ENCODE peak calls at places on chromosome 2, in nine cellular contexts. X is sigmoid colon; V is uterus; F is keratinocyte; W is transverse colon; T is heart left ventricle; M is heart right ventricle; K is mucosa of descending colon; J is CD8-positive, alpha-beta T cell. C is an unnamed sample. For H3K4me1, the result is how much of the 10 kb centered on the place peaks cover.

GRCh38 chr2:239150125-239151011 is 250.5 kb downstream of the HDAC4 start:
- DNase-seq in X (peak), V (no peak), F (no peak), W (no peak), T (no peak), M (no peak), K (peak), J (no peak), C (no peak)

GRCh38 chr2:36408198-36408703 is 52.7 kb downstream of the CRIM1 start:
- DNase-seq in X (no peak), V (no peak), F (no peak), W (no peak), T (peak), M (peak), K (no peak), J (no peak), C (no peak)

GRCh38 chr2:172251231-172251630 is 148.5 kb upstream of the DLX2 start:
- DNase-seq in X (no peak), V (no peak), F (no peak), W (no peak), T (no peak), M (no peak), K (no peak), J (no peak), C (no peak)

GRCh38 chr2:140580799-140581198 is 1550.0 kb downstream of the LRP1B start:
- DNase-seq in X (no peak), V (no peak), F (no peak), W (no peak), T (no peak), M (no peak), K (no peak), J (no peak), C (no peak)

GRCh38 chr2:55493220-55493619 is 26.3 kb upstream of the CFAP36 start:
- DNase-seq in X (no peak), V (no peak), F (peak), W (no peak), T (no peak), M (no peak), K (no peak), J (no peak), C (no peak)

GRCh38 chr2:14803994-14804393 is 171.5 kb downstream of the LRATD1 start:
- DNase-seq in X (no peak), V (no peak), F (no peak), W (no peak), T (no peak), M (no peak), K (no peak), J (no peak), C (no peak)

GRCh38 chr2:60347781-60348180 is 205.7 kb downstream of the BCL11A start:
- DNase-seq in X (no peak), V (no peak), F (no peak), W (no peak), T (no peak), M (no peak), K (no peak), J (no peak), C (no peak)

GRCh38 chr2:1613078-1613445 is 131.3 kb downstream of the PXDN start:
- DNase-seq in X (no peak), V (no peak), F (no peak), W (no peak), T (no peak), M (no peak), K (no peak), J (no peak), C (no peak)

GRCh38 chr2:138094031-138094430 is 129.8 kb downstream of the HNMT start:
- DNase-seq in X (no peak), V (no peak), F (no peak), W (no peak), T (no peak), M (no peak), K (no peak), J (no peak), C (no peak)

GRCh38 chr2:121076885-121077549 is 208.0 kb downstream of the TFCP2L1 start:
- DNase-seq in X (no peak), V (no peak), F (no peak), W (peak), T (peak), M (peak), K (peak), J (peak), C (no peak)

GRCh38 chr2:7450188-7451156 is 533.3 kb downstream of the RNF144A start:
- DNase-seq in X (no peak), V (no peak), F (no peak), W (no peak), T (no peak), M (no peak), K (no peak), J (no peak), C (no peak)

GRCh38 chr2:196230051-196230450 is 58.7 kb upstream of the STK17B start:
- DNase-seq in X (no peak), V (no peak), F (no peak), W (peak), T (no peak), M (no peak), K (no peak), J (no peak), C (no peak)

GRCh38 chr2:196224767-196225166 is 53.4 kb upstream of the STK17B start:
- DNase-seq in X (no peak), V (no peak), F (no peak), W (no peak), T (no peak), M (no peak), K (no peak), J (no peak), C (no peak)

GRCh38 chr2:196225213-196225612 is 53.8 kb upstream of the STK17B start:
- DNase-seq in X (no peak), V (no peak), F (no peak), W (no peak), T (no peak), M (no peak), K (no peak), J (no peak), C (no peak)

GRCh38 chr2:196229013-196229412 is 57.6 kb upstream of the STK17B start:
- DNase-seq in X (no peak), V (no peak), F (no peak), W (no peak), T (no peak), M (no peak), K (no peak), J (no peak), C (no peak)

DNA sequence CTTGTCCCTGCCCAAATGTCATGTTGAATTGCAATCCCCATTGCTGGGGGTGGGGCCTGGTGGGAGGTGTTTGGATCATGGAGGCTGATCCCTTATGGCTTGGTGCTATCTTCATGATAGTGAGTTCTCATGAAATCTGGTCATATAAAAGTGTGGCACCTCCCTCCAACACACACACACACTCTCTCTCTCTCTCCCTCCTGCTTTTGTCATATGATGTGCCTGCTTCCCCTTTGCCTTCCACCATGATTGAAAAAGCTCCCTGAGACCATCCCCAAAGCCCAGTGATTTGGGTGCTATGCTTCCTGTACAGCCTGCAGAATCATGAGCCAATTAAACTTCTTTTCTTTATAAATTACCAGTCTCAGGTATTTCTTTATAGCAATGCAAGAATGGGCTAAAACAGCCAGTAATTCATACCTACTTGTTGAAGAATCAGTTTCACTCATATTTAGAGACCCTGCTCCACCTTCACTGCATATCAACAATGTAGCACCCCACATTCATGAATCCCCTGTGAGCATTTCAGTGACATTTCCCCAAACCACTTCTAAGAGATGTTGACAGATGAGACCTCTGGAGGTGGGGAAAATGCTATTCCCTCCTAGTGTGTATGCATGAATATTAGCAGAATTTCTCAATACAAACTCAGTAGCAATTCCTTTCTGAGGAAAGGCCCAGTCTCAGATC is 54.8 kb upstream of the STK17B start:
- DNase-seq in X (no peak), V (no peak), F (no peak), W (no peak), T (no peak), M (no peak), K (no peak), J (no peak), C (no peak)
- H3K4me1 ChIP-seq in X (under half), V (under half), F (under half), W (under half), T (under half), M (under half), K (under half), J (half or more), C (under half)

GRCh38 chr2:168700615-168701245 is 101.7 kb upstream of the NOSTRIN start:
- DNase-seq in X (no peak), V (no peak), F (no peak), W (peak), T (no peak), M (no peak), K (no peak), J (no peak), C (no peak)

GRCh38 chr2:168694876-168695275 is 107.6 kb upstream of the NOSTRIN start:
- DNase-seq in X (no peak), V (no peak), F (no peak), W (no peak), T (no peak), M (no peak), K (no peak), J (no peak), C (no peak)

GRCh38 chr2:168698959-168699358 is 103.5 kb upstream of the NOSTRIN start:
- DNase-seq in X (peak), V (no peak), F (no peak), W (no peak), T (no peak), M (no peak), K (no peak), J (no peak), C (no peak)

GRCh38 chr2:168699834-168700417 is 102.5 kb upstream of the NOSTRIN start:
- DNase-seq in X (peak), V (peak), F (no peak), W (peak), T (peak), M (peak), K (peak), J (no peak), C (no peak)

GRCh38 chr2:168697668-168698121 is 104.7 kb upstream of the NOSTRIN start:
- DNase-seq in X (no peak), V (no peak), F (no peak), W (peak), T (no peak), M (no peak), K (peak), J (no peak), C (no peak)
- TF ChIP-seq CTCF in X (no peak), V (no peak), F (no peak), W (no peak), T (no peak), M (no peak), K (no peak), J (no peak), C (no peak)

GRCh38 chr2:229900012-229900411 is 21.8 kb downstream of the TRIP12 start:
- DNase-seq in X (no peak), V (no peak), F (no peak), W (no peak), T (no peak), M (no peak), K (no peak), J (no peak), C (no peak)

GRCh38 chr2:229901819-229902218 is 20.0 kb downstream of the TRIP12 start:
- DNase-seq in X (no peak), V (no peak), F (no peak), W (no peak), T (no peak), M (peak), K (no peak), J (no peak), C (no peak)

GRCh38 chr2:229899604-229900003 is 22.2 kb downstream of the TRIP12 start:
- DNase-seq in X (no peak), V (no peak), F (no peak), W (no peak), T (no peak), M (no peak), K (no peak), J (no peak), C (no peak)

DNA sequence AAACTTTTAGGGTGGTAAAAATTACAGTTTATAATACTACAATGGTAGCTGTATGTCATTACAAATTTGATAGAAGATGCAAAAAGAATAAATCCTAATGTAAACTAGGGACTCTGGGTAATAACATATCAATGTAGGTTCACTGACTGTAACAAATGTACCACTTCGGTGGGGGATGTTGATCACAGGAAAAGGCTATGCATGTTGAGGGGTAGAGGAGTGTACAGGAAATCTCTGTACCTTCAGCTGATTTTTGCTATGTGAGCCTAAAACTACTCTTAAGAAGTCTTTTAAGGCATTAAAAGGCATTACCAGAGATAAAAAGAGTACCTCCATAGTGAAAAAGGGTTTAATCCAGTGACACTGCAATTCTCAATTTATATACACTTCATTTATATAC is 25.0 kb downstream of the TRIP12 start:
- DNase-seq in X (no peak), V (no peak), F (no peak), W (no peak), T (no peak), M (no peak), K (no peak), J (no peak), C (no peak)
- H3K4me3 ChIP-seq in X (no peak), V (no peak), F (no peak), W (no peak), T (no peak), M (no peak), K (no peak), J (no peak), C (no peak)

GRCh38 chr2:127862228-127862627 is 4.3 kb upstream of the POLR2D start:
- DNase-seq in X (no peak), V (no peak), F (no peak), W (no peak), T (no peak), M (no peak), K (no peak), J (no peak), C (no peak)

GRCh38 chr2:127857494-127857818 is 499 bp downstream of the POLR2D start:
- DNase-seq in X (no peak), V (no peak), F (no peak), W (no peak), T (no peak), M (no peak), K (no peak), J (no peak), C (no peak)

GRCh38 chr2:127864877-127865276 is 6.9 kb upstream of the POLR2D start:
- DNase-seq in X (no peak), V (no peak), F (no peak), W (peak), T (no peak), M (no peak), K (peak), J (no peak), C (no peak)

GRCh38 chr2:127859712-127860085 is 1.7 kb upstream of the POLR2D start:
- DNase-seq in X (no peak), V (no peak), F (peak), W (peak), T (peak), M (no peak), K (peak), J (peak), C (no peak)
- H3K4me1 ChIP-seq in X (under half), V (under half), F (under half), W (under half), T (under half), M (under half), K (under half), J (under half), C (under half)

C was measured in thoracic aorta.